ENCODE peak calls at places on chromosomes 4 and X, in eight cellular contexts. E, U, Z, J, W, T, C and B are unnamed samples.

GRCh38 chr4:41594439-41594838 is 56.5 kb downstream of the LIMCH1 start:
- DNase-seq in C (peak), W (no peak), J (no peak), U (no peak), E (no peak), T (no peak), Z (no peak), B (no peak)

GRCh38 chr4:168574581-168575295 is 77.9 kb downstream of the PALLD start:
- DNase-seq in W (no peak), C (no peak), J (peak), Z (no peak), E (no peak), T (peak), U (no peak), B (no peak)

GRCh38 chr4:186765673-186766546 is 42.3 kb upstream of the FAT1 start:
- DNase-seq in C (no peak), T (peak), U (peak), J (no peak), Z (no peak), W (no peak), E (peak), B (no peak)

GRCh38 chr4:141352328-141352727 is 131.6 kb downstream of the ZNF330 start:
- DNase-seq in J (no peak), W (no peak), C (no peak), Z (no peak), U (no peak), T (no peak), E (no peak), B (no peak)

GRCh38 chrX:13826770-13827169 is 9.9 kb upstream of the GPM6B start:
- DNase-seq in U (no peak), E (no peak), C (no peak), Z (no peak), J (no peak), W (no peak), T (no peak), B (peak)

GRCh38 chrX:53479295-53479694 is 45.1 kb upstream of the HSD17B10 start:
- DNase-seq in T (peak), W (no peak), J (peak), Z (no peak), E (no peak), U (no peak), C (no peak), B (peak)

GRCh38 chrX:45784590-45784989 is 583.9 kb upstream of the DIPK2B start:
- DNase-seq in W (no peak), T (no peak), U (no peak), E (no peak), C (no peak), J (no peak), Z (no peak), B (no peak)

GRCh38 chr4:8101213-8101781 is 57.3 kb downstream of the ABLIM2 start:
- DNase-seq in J (no peak), U (peak), Z (no peak), T (peak), W (no peak), E (no peak), C (no peak), B (no peak)

GRCh38 chr4:84050014-84050413 is 449.1 kb downstream of the NKX6-1 start:
- DNase-seq in W (no peak), U (no peak), C (no peak), T (no peak), Z (no peak), J (no peak), E (no peak), B (no peak)

GRCh38 chr4:53943345-53944085 is 120.9 kb downstream of the CHIC2 start:
- DNase-seq in C (no peak), J (peak), E (peak), U (no peak), W (peak), Z (no peak), T (peak), B (peak)

GRCh38 chrX:85963736-85964135 is 83.6 kb downstream of the CHM start:
- DNase-seq in C (no peak), W (no peak), Z (no peak), T (no peak), U (no peak), J (peak), E (no peak), B (no peak)

GRCh38 chr4:185508162-185508561 is 27.1 kb downstream of the PDLIM3 start:
- DNase-seq in U (no peak), W (no peak), T (peak), E (peak), C (no peak), Z (no peak), J (no peak), B (peak)

GRCh38 chr4:30844861-30845582 is 124.9 kb downstream of the PCDH7 start:
- DNase-seq in W (no peak), Z (no peak), C (no peak), T (no peak), U (no peak), J (no peak), E (no peak), B (no peak)

GRCh38 chrX:152575331-152575730 is 62.4 kb upstream of the GABRQ start:
- DNase-seq in E (no peak), W (no peak), U (no peak), J (no peak), Z (no peak), T (no peak), C (no peak), B (no peak)

GRCh38 chrX:136835761-136836160 is 44.8 kb downstream of the RBMX start:
- DNase-seq in T (no peak), W (no peak), E (no peak), U (no peak), Z (no peak), J (no peak), C (no peak), B (no peak)

GRCh38 chr4:83490876-83491450 is 6.1 kb upstream of the ABRAXAS1 start:
- DNase-seq in J (peak), C (no peak), U (no peak), T (peak), Z (no peak), E (peak), W (peak), B (no peak)

GRCh38 chrX:46407036-46407752 is 138.0 kb downstream of the ZNF674 start:
- DNase-seq in E (no peak), Z (no peak), U (no peak), T (no peak), W (no peak), C (no peak), J (no peak), B (no peak)

GRCh38 chrX:8139713-8140112 is 31.4 kb downstream of the VCX2 start:
- DNase-seq in U (no peak), J (no peak), W (no peak), Z (no peak), E (no peak), C (no peak), T (no peak), B (no peak)

GRCh38 chrX:147912093-147912801 is 528 bp downstream of the FMR1 start:
- DNase-seq in T (peak), E (peak), Z (peak), J (peak), C (peak), W (peak), U (peak), B (peak)

GRCh38 chr4:139560396-139561084 is 4.5 kb upstream of the SETD7 start:
- DNase-seq in E (no peak), J (no peak), W (no peak), C (no peak), U (no peak), Z (no peak), T (no peak), B (no peak)

GRCh38 chr4:151426513-151426912 is 17.5 kb downstream of the FHIP1A start:
- DNase-seq in Z (no peak), J (no peak), U (no peak), W (no peak), E (no peak), T (no peak), C (no peak), B (no peak)

GRCh38 chr4:8439914-8440490 is 521 bp downstream of the ACOX3 start:
- DNase-seq in E (no peak), U (no peak), C (no peak), T (no peak), Z (no peak), J (no peak), W (peak), B (no peak)

GRCh38 chrX:6718766-6719165 is 183.8 kb upstream of the VCX3A start:
- DNase-seq in W (no peak), T (no peak), C (no peak), J (no peak), Z (no peak), U (no peak), E (no peak), B (no peak)

GRCh38 chr4:174122705-174123104 is 160.8 kb downstream of the FBXO8 start:
- DNase-seq in E (no peak), T (no peak), Z (no peak), U (no peak), J (no peak), W (no peak), C (no peak), B (no peak)

GRCh38 chrX:47191331-47191730 is 2.3 kb upstream of the UBA1 start:
- DNase-seq in U (peak), Z (no peak), W (no peak), E (peak), T (peak), J (no peak), C (no peak), B (peak)

GRCh38 chr4:113471141-113471860 is 290.2 kb downstream of the CAMK2D start:
- DNase-seq in E (no peak), C (no peak), T (no peak), Z (no peak), W (no peak), J (peak), U (no peak), B (no peak)

GRCh38 chr4:52658671-52659015 is 458 bp downstream of the USP46 start:
- DNase-seq in U (peak), W (no peak), Z (peak), J (no peak), E (peak), C (no peak), T (no peak), B (peak)

GRCh38 chr4:156665779-156666366 is 305.7 kb downstream of the PDGFC start:
- DNase-seq in Z (no peak), C (no peak), E (no peak), T (no peak), U (no peak), J (no peak), W (no peak), B (no peak)

GRCh38 chrX:53268173-53268572 is 13.2 kb downstream of the IQSEC2 start:
- DNase-seq in C (no peak), T (no peak), W (no peak), E (no peak), U (no peak), J (no peak), Z (no peak), B (no peak)

GRCh38 chr4:110480031-110480549 is 4.1 kb downstream of the ENPEP start:
- DNase-seq in T (no peak), C (no peak), J (peak), E (no peak), W (no peak), Z (no peak), U (no peak), B (no peak)

GRCh38 chrX:123087326-123087725 is 96.8 kb upstream of the GRIA3 start:
- DNase-seq in E (peak), J (no peak), T (no peak), W (no peak), C (no peak), U (no peak), Z (no peak), B (no peak)

GRCh38 chr4:168220893-168221292 is 97.7 kb downstream of the DDX60 start:
- DNase-seq in J (peak), C (no peak), W (no peak), E (no peak), T (no peak), U (no peak), Z (no peak), B (no peak)

GRCh38 chrX:49059209-49060191 is 701 bp downstream of the CCDC120 start:
- DNase-seq in U (peak), C (no peak), J (no peak), W (no peak), Z (no peak), E (peak), T (peak), B (no peak)

GRCh38 chr4:155548173-155548572 is 118.5 kb upstream of the GUCY1A1 start:
- DNase-seq in Z (no peak), C (no peak), T (no peak), W (no peak), E (no peak), J (peak), U (no peak), B (no peak)

GRCh38 chr4:183422962-183423653 is 21.3 kb upstream of the CDKN2AIP start:
- DNase-seq in T (peak), C (no peak), J (peak), U (no peak), Z (no peak), W (peak), E (peak), B (peak)

GRCh38 chr4:77002321-77002720 is 52.8 kb downstream of the SEPTIN11 start:
- DNase-seq in J (peak), Z (no peak), W (no peak), T (no peak), E (no peak), U (no peak), C (no peak), B (no peak)

GRCh38 chrX:39642071-39642470 is 455.7 kb downstream of the BCOR start:
- DNase-seq in Z (no peak), J (no peak), T (no peak), E (no peak), C (peak), U (no peak), W (no peak), B (peak)